ENCODE peak calls at places on chromosomes 12 and 14, in four cellular contexts. A, B, W and Q are unnamed samples.

GRCh38 chr12:6542209-6543009 is 8.1 kb downstream of the GAPDH start:
- DNase-seq in W (no peak), A (no peak), B (no peak), Q (no peak)

GRCh38 chr14:59631237-59631636 is 54.6 kb upstream of the CCDC175 start:
- DNase-seq in W (no peak), A (peak; percentile 9), B (peak; percentile 3), Q (peak; percentile 1)

GRCh38 chr12:106329231-106329985 is 26.9 kb downstream of the TCP11L2 start:
- DNase-seq in A (no peak), W (no peak), B (no peak), Q (no peak)

GRCh38 chr12:106079148-106079738 is 59.5 kb downstream of the NUAK1 start:
- DNase-seq in B (peak; percentile 60), A (no peak), W (no peak), Q (no peak)

GRCh38 chr12:46936042-46936441 is 110.2 kb upstream of the SLC38A4 start:
- DNase-seq in W (no peak), B (no peak), A (no peak), Q (no peak)

GRCh38 chr12:4991373-4991772 is 52.3 kb upstream of the KCNA5 start:
- DNase-seq in B (no peak), A (peak; percentile 67), W (no peak), Q (no peak)

GRCh38 chr14:56145181-56145580 is 27.0 kb downstream of the PELI2 start:
- DNase-seq in B (no peak), A (no peak), W (no peak), Q (peak; percentile 54)

GRCh38 chr12:28569698-28570411 is 379.6 kb downstream of the CCDC91 start:
- DNase-seq in W (no peak), B (no peak), A (no peak), Q (peak; percentile 61)

GRCh38 chr12:116592731-116593130 is 33.5 kb downstream of the MAP1LC3B2 start:
- DNase-seq in A (no peak), W (no peak), B (no peak), Q (no peak)